ENCODE peak calls at places on chromosome 17, in six cellular contexts. A is GM12891, H is H1, J is HepG2, K is GM12878, G is K562. Z is an unnamed sample.

GRCh38 chr17:40522961-40523310 is 21.5 kb upstream of the TNS4 start:
- DNase-seq in A (no peak), H (no peak), J (no peak), K (no peak), G (no peak), Z (no peak)

GRCh38 chr17:27602721-27603445 is 28.1 kb upstream of the LGALS9 start:
- DNase-seq in A (peak), H (peak), J (peak), K (no peak), G (peak), Z (peak)

GRCh38 chr17:17119533-17119932 is 77.3 kb downstream of the MPRIP start:
- DNase-seq in A (no peak), H (no peak), J (no peak), K (peak), G (no peak), Z (peak)

GRCh38 chr17:80237386-80237785 is 17.2 kb downstream of the SLC26A11 start:
- DNase-seq in A (no peak), H (no peak), J (no peak), K (no peak), G (no peak), Z (no peak)

GRCh38 chr17:69828087-69828486 is 246.9 kb upstream of the KCNJ16 start:
- DNase-seq in A (no peak), H (no peak), J (no peak), K (no peak), G (no peak), Z (no peak)

GRCh38 chr17:28811594-28812135 is 30.9 kb downstream of the FAM222B start:
- DNase-seq in A (no peak), H (no peak), J (peak), K (no peak), G (peak), Z (no peak)

GRCh38 chr17:50918071-50918932 is 52.1 kb upstream of the TOB1 start:
- DNase-seq in A (no peak), H (no peak), J (no peak), K (no peak), G (no peak), Z (no peak)

GRCh38 chr17:56908061-56908542 is 5.7 kb downstream of the TRIM25 start:
- DNase-seq in A (peak), H (no peak), J (no peak), K (peak), G (peak), Z (peak)

GRCh38 chr17:3318336-3318735 is 20.2 kb upstream of the OR3A1 start:
- DNase-seq in A (no peak), H (no peak), J (no peak), K (no peak), G (no peak), Z (no peak)

GRCh38 chr17:59853168-59853918 is 39.4 kb downstream of the TUBD1 start:
- DNase-seq in A (peak), H (no peak), J (peak), K (no peak), G (peak), Z (no peak)

GRCh38 chr17:5825717-5826330 is 241.5 kb upstream of the NLRP1 start:
- DNase-seq in A (no peak), H (no peak), J (no peak), K (no peak), G (no peak), Z (no peak)

GRCh38 chr17:79473111-79473835 is 137.6 kb downstream of the RBFOX3 start:
- DNase-seq in A (no peak), H (no peak), J (peak), K (no peak), G (peak), Z (no peak)

GRCh38 chr17:40461036-40461721 is 17.9 kb downstream of the IGFBP4 start:
- DNase-seq in A (no peak), H (no peak), J (no peak), K (no peak), G (no peak), Z (no peak)

GRCh38 chr17:20184191-20184590 is 175.0 kb downstream of the SPECC1 start:
- DNase-seq in A (no peak), H (no peak), J (no peak), K (no peak), G (no peak), Z (no peak)

GRCh38 chr17:71500761-71501555 is 619.9 kb upstream of the SOX9 start:
- DNase-seq in A (no peak), H (no peak), J (no peak), K (no peak), G (no peak), Z (no peak)

GRCh38 chr17:40467281-40467867 is 24.1 kb downstream of the IGFBP4 start:
- DNase-seq in A (no peak), H (no peak), J (no peak), K (no peak), G (no peak), Z (no peak)

GRCh38 chr17:19381361-19381740 is 3.1 kb downstream of the MAPK7 start:
- DNase-seq in A (no peak), H (no peak), J (no peak), K (no peak), G (no peak), Z (no peak)

GRCh38 chr17:2157081-2157480 is 102.2 kb downstream of the HIC1 start:
- DNase-seq in A (no peak), H (no peak), J (no peak), K (no peak), G (no peak), Z (no peak)

GRCh38 chr17:48537316-48537715 is 6.5 kb upstream of the HOXB1 start:
- DNase-seq in A (no peak), H (no peak), J (no peak), K (no peak), G (no peak), Z (no peak)

GRCh38 chr17:27526603-27527002 is 70.4 kb downstream of the KSR1 start:
- DNase-seq in A (no peak), H (no peak), J (no peak), K (no peak), G (peak), Z (no peak)

GRCh38 chr17:18226284-18226945 is 980 bp downstream of the LLGL1 start:
- DNase-seq in A (no peak), H (no peak), J (no peak), K (no peak), G (no peak), Z (no peak)

GRCh38 chr17:44844390-44844830 is 3.3 kb upstream of the HIGD1B start:
- DNase-seq in A (no peak), H (no peak), J (peak), K (no peak), G (no peak), Z (no peak)

GRCh38 chr17:20045476-20045875 is 36.3 kb downstream of the SPECC1 start:
- DNase-seq in A (no peak), H (no peak), J (no peak), K (no peak), G (no peak), Z (no peak)

DNA sequence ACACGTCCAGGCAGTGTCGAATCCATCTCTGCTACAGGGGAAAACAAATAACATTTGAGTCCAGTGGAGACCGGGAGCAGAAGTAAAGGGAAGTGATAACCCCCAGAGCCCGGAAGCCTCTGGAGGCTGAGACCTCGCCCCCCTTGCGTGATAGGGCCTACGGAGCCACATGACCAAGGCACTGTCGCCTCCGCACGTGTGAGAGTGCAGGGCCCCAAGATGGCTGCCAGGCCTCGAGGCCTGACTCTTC is 7.2 kb upstream of the CD68 start:
- DNase-seq in A (no peak), H (no peak), J (no peak), K (no peak), G (no peak), Z (no peak)
- TF ChIP-seq POLR2A in A (no peak), H (no peak), J (no peak), K (no peak), G (no peak), Z (no peak)

GRCh38 chr17:8123695-8124349 is at the start of gene HES7:
- DNase-seq in A (no peak), H (no peak), J (no peak), K (no peak), G (peak), Z (no peak)
- TF ChIP-seq POLR2AphosphoS5 in A (no peak), H (no peak), J (no peak), K (no peak), G (no peak), Z (no peak)

DNA sequence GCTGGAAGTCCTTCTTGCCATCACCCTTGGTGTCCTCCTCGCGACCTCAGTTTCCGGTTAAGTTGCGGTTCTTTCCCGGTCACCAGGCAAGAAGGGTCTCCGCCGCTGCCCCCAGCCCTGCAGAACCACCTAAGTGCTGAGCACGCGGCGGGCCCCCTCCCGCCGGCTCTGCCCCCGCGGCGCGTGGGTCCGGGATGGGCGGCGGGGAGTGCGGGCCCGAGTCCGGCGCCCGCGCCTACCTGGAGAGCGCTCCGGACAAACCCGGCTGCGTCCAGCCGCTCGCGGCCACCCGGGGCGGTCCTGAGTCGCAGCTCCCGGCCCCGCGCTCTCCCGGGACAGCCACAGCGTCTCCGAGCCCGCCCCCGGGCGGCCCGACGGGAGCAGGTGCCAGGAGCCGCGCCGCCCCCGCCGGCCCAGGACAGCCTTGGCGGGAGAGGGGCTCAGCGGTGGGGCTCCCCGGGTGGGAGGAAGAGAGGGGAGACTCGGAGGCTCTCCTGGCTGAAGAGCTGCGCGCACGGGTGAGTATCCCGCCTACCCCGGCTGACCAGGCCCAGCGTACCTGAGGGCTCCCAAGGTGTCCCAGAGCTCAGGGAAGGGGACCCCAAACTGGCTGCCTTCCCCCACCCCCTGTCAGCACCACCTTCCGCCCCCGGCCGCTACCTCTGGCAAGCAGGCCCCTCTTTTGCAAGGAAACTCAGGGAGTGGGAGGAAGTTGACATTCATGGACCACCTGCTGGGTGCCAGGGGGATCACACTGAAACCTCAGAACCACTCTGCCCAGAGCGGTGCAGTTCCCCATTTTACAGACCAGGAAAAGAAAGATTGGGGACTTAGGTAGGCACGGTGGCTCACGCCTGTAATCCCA is 22.2 kb upstream of the C17orf113 start:
- DNase-seq in A (no peak), H (no peak), J (no peak), K (no peak), G (peak), Z (no peak)
- TF ChIP-seq TAF1 in A (no peak), H (no peak), J (no peak), K (no peak), G (no peak), Z (no peak)

GRCh38 chr17:55417411-55418268 is 4.0 kb downstream of the MMD start:
- DNase-seq in A (no peak), H (no peak), J (no peak), K (no peak), G (no peak), Z (no peak)
- TF ChIP-seq POLR2A in A (no peak), H (no peak), J (no peak), K (no peak), G (no peak), Z (peak)